ENCODE peak calls at places on chromosomes 6 and 20, in eight cellular contexts. H, B, T, R, P, L, F and A are unnamed samples.

GRCh38 chr6:36029464-36029863 is 1.9 kb downstream of the MAPK14 start:
- DNase-seq in R (peak), L (peak), B (peak), H (no peak), P (no peak), T (no peak), F (no peak), A (peak)

GRCh38 chr6:55963301-55963700 is 87.9 kb upstream of the BMP5 start:
- DNase-seq in P (no peak), L (peak), T (no peak), B (peak), R (no peak), F (no peak), H (no peak), A (peak)

GRCh38 chr6:142935553-142936517 is 9.1 kb downstream of the HIVEP2 start:
- DNase-seq in F (no peak), L (no peak), R (no peak), B (no peak), T (peak), H (no peak), P (no peak), A (no peak)

GRCh38 chr6:76574746-76575145 is 502.3 kb upstream of the IMPG1 start:
- DNase-seq in F (no peak), P (no peak), B (no peak), R (no peak), H (no peak), T (no peak), L (no peak), A (no peak)

GRCh38 chr20:23225407-23226060 is 125.1 kb upstream of the NXT1 start:
- DNase-seq in R (no peak), L (peak), F (no peak), P (peak), B (peak), T (no peak), H (peak), A (peak)

GRCh38 chr6:14023855-14024254 is 93.7 kb upstream of the CD83 start:
- DNase-seq in F (no peak), H (no peak), B (no peak), T (no peak), P (no peak), L (no peak), R (no peak), A (no peak)

GRCh38 chr20:3909952-3910366 is 20.8 kb downstream of the PANK2 start:
- DNase-seq in B (no peak), R (no peak), H (peak), F (no peak), T (no peak), L (no peak), P (no peak), A (no peak)

GRCh38 chr6:170153436-170154319 is 137.2 kb downstream of the DLL1 start:
- DNase-seq in T (no peak), H (no peak), L (no peak), R (no peak), B (no peak), P (no peak), F (no peak), A (no peak)

GRCh38 chr6:128801621-128802020 is 81.3 kb upstream of the LAMA2 start:
- DNase-seq in T (no peak), B (no peak), L (no peak), H (no peak), P (no peak), F (no peak), R (no peak), A (no peak)

GRCh38 chr6:128808856-128809255 is 74.1 kb upstream of the LAMA2 start:
- DNase-seq in R (no peak), L (no peak), B (no peak), T (no peak), P (no peak), H (no peak), F (no peak), A (no peak)

GRCh38 chr6:128803911-128804310 is 79.0 kb upstream of the LAMA2 start:
- DNase-seq in R (peak), F (no peak), T (no peak), P (no peak), H (no peak), L (peak), B (peak), A (peak)

GRCh38 chr6:128806274-128806673 is 76.7 kb upstream of the LAMA2 start:
- DNase-seq in P (peak), B (peak), T (no peak), L (peak), F (no peak), H (no peak), R (no peak), A (peak)

GRCh38 chr6:128807577-128807976 is 75.4 kb upstream of the LAMA2 start:
- DNase-seq in T (peak), P (no peak), R (peak), H (no peak), B (peak), F (no peak), L (peak), A (peak)
- TF ChIP-seq CTCF in T (peak), P (no peak), R (peak), H (no peak), B (peak), F (peak), L (peak), A (peak)

DNA sequence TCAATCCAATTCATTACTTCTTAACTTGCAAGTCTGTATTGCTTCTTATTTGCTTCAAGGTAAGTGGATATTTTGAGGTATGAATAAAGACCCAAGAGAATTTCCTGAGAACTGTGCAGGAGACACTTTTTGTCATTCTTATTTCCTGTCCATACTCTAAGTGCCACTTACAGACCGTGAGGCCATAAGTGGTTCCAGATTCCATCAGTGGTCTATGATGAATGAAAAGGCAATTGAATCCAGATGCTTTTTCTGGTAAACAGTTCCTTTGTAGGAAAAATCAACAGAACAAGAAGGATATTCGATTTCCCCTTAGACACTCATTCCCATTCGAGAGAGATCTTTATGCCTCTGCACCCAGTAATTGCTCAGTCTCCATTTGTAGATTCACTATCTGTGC is 58.3 kb upstream of the PDE10A start:
- DNase-seq in L (peak), H (no peak), B (no peak), R (no peak), T (no peak), P (no peak), F (no peak), A (no peak)
- TF ChIP-seq CTCF in L (no peak), H (no peak), B (no peak), R (no peak), T (no peak), P (no peak), F (no peak), A (no peak)

GRCh38 chr20:12566596-12566995 is 442.2 kb upstream of the SPTLC3 start:
- DNase-seq in B (no peak), F (no peak), L (no peak), P (no peak), T (no peak), R (no peak), H (no peak), A (no peak)

GRCh38 chr20:12575352-12576095 is 433.2 kb upstream of the SPTLC3 start:
- DNase-seq in H (no peak), F (peak), L (no peak), T (no peak), B (peak), P (no peak), R (no peak), A (no peak)

GRCh38 chr20:12573428-12573827 is 435.3 kb upstream of the SPTLC3 start:
- DNase-seq in F (no peak), T (no peak), B (no peak), L (no peak), R (no peak), H (no peak), P (no peak), A (no peak)

GRCh38 chr20:12564982-12565381 is 443.8 kb upstream of the SPTLC3 start:
- DNase-seq in L (no peak), T (no peak), B (no peak), H (no peak), P (no peak), R (no peak), F (no peak), A (no peak)

DNA sequence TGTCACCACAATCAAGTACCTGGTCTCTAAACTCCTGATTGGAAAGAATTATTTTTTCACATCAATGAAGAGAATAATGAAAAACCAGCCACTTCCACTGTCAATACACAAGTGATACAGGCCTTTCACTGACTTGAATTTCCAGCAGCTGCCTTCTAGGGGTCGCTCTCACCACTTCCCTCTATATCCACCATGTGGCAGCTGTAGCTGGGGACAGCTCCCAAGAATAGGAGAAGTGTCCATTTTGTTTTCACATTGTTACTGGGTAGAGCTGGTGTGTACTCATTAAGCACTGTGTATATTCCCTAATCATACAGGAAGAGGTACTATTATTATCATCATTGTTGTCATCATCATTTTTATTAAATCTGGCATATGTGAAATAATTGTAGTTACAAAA is 438.4 kb upstream of the SPTLC3 start:
- DNase-seq in L (no peak), B (peak), R (no peak), F (no peak), P (no peak), H (no peak), T (no peak), A (peak)
- TF ChIP-seq CTCF in L (no peak), B (peak), R (no peak), F (peak), P (no peak), H (no peak), T (no peak), A (no peak)

DNA sequence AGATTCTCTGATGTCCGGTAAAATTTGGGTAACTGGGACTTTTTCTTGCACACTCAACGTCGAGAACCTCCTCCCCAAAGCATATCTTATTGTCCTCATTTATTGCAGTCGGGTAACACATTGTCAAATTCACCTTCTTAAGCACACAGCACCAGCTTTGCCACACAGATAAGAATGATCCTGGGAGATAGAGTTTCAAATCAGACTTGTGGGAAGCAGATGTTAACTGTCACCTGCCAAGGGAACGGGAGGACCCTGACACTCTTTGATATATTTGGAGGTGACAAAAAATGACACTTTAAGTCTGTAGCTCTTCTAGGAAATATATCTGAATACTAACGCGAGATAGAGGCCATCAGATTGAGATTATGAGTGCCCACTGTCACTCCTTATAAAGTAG is 282.1 kb upstream of the BMP2 start:
- DNase-seq in P (no peak), T (no peak), F (no peak), L (no peak), H (no peak), R (no peak), B (no peak), A (no peak)
- TF ChIP-seq CTCF in P (no peak), T (no peak), F (no peak), L (no peak), H (no peak), R (no peak), B (no peak), A (no peak)